ENCODE peak calls at places on chromosomes 13 and 19, in six cellular contexts. Z, B, K, J, P and D are unnamed samples.

GRCh38 chr19:19209372-19209771 is 2.4 kb upstream of the NCAN start:
- DNase-seq in Z (no peak), B (no peak), K (no peak), J (no peak), P (no peak), D (no peak)

GRCh38 chr13:114011226-114011625 is 37.4 kb upstream of the C13orf46 start:
- DNase-seq in Z (no peak), B (no peak), K (no peak), J (no peak), P (no peak), D (no peak)

GRCh38 chr13:113275387-113275786 is 21.7 kb upstream of the LAMP1 start:
- DNase-seq in Z (no peak), B (peak), K (peak), J (no peak), P (peak), D (no peak)

GRCh38 chr13:46728777-46729176 is 68.2 kb downstream of the ESD start:
- DNase-seq in Z (no peak), B (peak), K (no peak), J (no peak), P (no peak), D (no peak)

GRCh38 chr13:110376120-110376519 is 69.0 kb downstream of the COL4A2 start:
- DNase-seq in Z (no peak), B (no peak), K (no peak), J (no peak), P (no peak), D (no peak)

GRCh38 chr19:12893582-12893981 is 2.6 kb downstream of the GCDH start:
- DNase-seq in Z (no peak), B (no peak), K (no peak), J (no peak), P (no peak), D (no peak)

GRCh38 chr19:4196587-4197148 is 14.2 kb downstream of the ANKRD24 start:
- DNase-seq in Z (no peak), B (no peak), K (no peak), J (no peak), P (no peak), D (no peak)

GRCh38 chr13:97621025-97621424 is 187.1 kb downstream of the RAP2A start:
- DNase-seq in Z (no peak), B (no peak), K (no peak), J (no peak), P (no peak), D (no peak)

GRCh38 chr19:16969127-16969526 is 57.5 kb downstream of the CPAMD8 start:
- DNase-seq in Z (no peak), B (no peak), K (no peak), J (peak), P (no peak), D (peak)

GRCh38 chr13:72221276-72221962 is 354.4 kb upstream of the DACH1 start:
- DNase-seq in Z (no peak), B (peak), K (no peak), J (no peak), P (peak), D (no peak)

GRCh38 chr19:13055213-13056051 is 47.2 kb downstream of the LYL1 start:
- DNase-seq in Z (peak), B (no peak), K (peak), J (peak), P (peak), D (peak)

GRCh38 chr19:43430142-43430710 is 15.5 kb downstream of the TEX101 start:
- DNase-seq in Z (no peak), B (peak), K (no peak), J (no peak), P (no peak), D (no peak)

GRCh38 chr13:106530209-106530906 is 5.1 kb downstream of the EFNB2 start:
- DNase-seq in Z (peak), B (no peak), K (no peak), J (no peak), P (peak), D (no peak)

GRCh38 chr13:50732712-50733111 is 110.8 kb downstream of the DLEU7 start:
- DNase-seq in Z (no peak), B (no peak), K (peak), J (no peak), P (peak), D (no peak)

GRCh38 chr13:45119990-45120864 is at the start of gene GTF2F2:
- DNase-seq in Z (peak), B (peak), K (peak), J (peak), P (peak), D (peak)

GRCh38 chr19:46716013-46716671 is 772 bp downstream of the PRKD2 start:
- DNase-seq in Z (no peak), B (peak), K (no peak), J (no peak), P (peak), D (peak)
- TF ChIP-seq CTCF in Z (no peak), B (peak), K (no peak), J (no peak), P (no peak), D (no peak)

GRCh38 chr19:38033658-38034150 is 126.7 kb downstream of the SIPA1L3 start:
- DNase-seq in Z (no peak), B (no peak), K (no peak), J (no peak), P (no peak), D (no peak)
- TF ChIP-seq CTCF in Z (no peak), B (no peak), K (no peak), J (no peak), P (no peak), D (no peak)

DNA sequence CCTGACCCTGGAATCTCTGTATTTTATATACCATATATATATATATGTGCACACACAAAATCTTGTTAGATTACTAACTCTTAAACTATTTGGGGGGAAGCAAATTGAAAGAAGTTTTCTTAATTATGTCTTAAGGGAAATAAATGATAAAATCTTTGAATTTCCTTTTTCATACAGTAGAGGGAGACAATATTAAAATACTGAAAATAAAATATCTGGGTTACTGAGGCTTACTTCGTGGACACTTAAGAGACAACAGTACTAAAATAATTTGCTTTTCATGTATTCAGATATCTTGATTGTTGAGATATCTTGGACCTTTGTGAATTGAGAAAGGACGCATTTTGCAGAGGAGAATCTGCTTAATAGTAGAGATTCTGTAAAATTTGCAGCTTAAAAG is 17.0 kb downstream of the SUGT1 start:
- DNase-seq in Z (no peak), B (no peak), K (no peak), J (no peak), P (no peak), D (no peak)
- TF ChIP-seq CTCF in Z (no peak), B (peak), K (no peak), J (no peak), P (no peak), D (no peak)

DNA sequence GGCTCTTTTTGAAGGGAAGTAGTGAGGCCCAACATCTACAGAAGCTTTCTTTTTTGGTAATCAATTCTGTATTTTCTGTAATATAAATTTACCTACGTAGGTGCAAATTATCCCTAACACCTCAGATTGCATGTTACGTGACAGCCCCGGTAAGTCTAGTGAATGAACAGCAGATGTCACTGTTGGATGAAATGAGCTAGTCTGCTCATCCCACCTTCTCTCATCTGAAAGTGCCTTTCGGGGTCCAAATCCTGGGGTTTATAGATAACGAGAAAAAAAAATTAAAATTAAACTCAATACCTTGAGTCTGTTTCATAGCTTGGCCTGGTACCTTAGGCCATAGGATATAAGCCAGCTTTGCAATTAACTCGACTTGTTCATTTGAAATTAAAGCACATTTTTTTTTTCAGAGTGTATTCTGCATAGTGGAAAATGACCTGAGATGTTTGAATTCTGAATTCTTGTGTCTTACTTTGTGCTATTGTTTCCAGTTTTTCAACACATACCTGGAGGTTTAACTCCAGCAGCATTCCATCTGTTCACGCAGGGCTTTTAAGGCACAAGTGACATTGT is 548.2 kb downstream of the GPC5 start:
- DNase-seq in Z (no peak), B (peak), K (no peak), J (no peak), P (peak), D (no peak)
- TF ChIP-seq CTCF in Z (peak), B (peak), K (no peak), J (no peak), P (no peak), D (no peak)

DNA sequence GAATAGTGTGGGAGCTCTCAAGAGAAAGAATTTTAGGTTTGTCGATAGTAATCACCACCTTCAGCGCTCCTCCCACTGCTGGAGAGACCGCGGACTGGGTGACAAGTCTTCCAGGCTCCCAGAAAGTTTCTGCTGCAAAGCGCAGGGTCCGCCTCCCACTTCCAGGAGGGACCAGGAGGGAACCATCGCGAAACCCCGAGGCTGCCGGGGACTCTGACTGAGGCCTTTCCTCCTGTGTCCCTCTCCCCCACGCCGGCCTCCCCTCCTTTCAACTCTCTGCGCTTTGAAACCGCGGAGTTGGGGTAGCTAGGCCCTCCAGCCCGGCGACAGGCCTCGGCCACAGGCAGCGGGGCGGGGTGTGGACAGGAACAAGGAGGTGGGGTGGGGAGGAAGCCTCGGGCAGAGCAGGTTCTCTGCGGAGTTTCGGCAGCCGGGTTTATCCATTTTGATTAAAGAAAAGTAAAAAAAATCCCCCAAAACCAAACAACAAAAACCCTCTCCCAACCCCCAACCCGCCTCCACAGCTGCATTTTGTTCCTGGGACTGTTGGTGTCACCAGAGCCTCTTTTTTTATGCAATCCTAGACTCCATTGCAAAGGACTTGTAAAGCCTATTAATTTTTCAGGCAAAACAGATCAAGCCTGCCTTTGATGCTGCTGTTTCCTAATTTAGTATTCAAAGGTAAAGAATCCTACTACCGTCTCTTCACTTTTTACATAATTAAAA is 157.2 kb downstream of the TM9SF2 start:
- DNase-seq in Z (peak), B (peak), K (peak), J (peak), P (peak), D (peak)
- TF ChIP-seq CTCF in Z (peak), B (no peak), K (peak), J (no peak), P (peak), D (peak)